ENCODE peak calls at places on chromosomes 3 and 15, in eight cellular contexts. K, S, B, J, I, W, P and C are unnamed samples. For H3K79me2, the result is how much of the 10 kb centered on the place peaks cover.

GRCh38 chr15:40054746-40055575 is 16.0 kb upstream of the SRP14 start:
- DNase-seq in K (peak), S (peak), B (no peak), J (no peak), I (no peak), W (no peak), P (no peak), C (no peak)

GRCh38 chr3:132245547-132245946 is 71.7 kb upstream of the ACP3 start:
- DNase-seq in K (peak), S (no peak), B (no peak), J (no peak), I (no peak), W (no peak), P (no peak), C (no peak)

GRCh38 chr15:37792351-37792750 is 142.1 kb upstream of the TMCO5A start:
- DNase-seq in K (no peak), S (no peak), B (no peak), J (no peak), I (no peak), W (no peak), P (no peak), C (no peak)

GRCh38 chr3:38725726-38726410 is 76.4 kb upstream of the SCN5A start:
- DNase-seq in K (peak), S (peak), B (peak), J (no peak), I (peak), W (no peak), P (no peak), C (no peak)

GRCh38 chr15:52649686-52650085 is 29.5 kb downstream of the ATOSA start:
- DNase-seq in K (peak), S (no peak), B (no peak), J (no peak), I (peak), W (no peak), P (no peak), C (no peak)

GRCh38 chr3:194397757-194398312 is 1.2 kb downstream of the GP5 start:
- DNase-seq in K (no peak), S (no peak), B (no peak), J (peak), I (peak), W (no peak), P (no peak), C (no peak)

GRCh38 chr15:61216519-61216918 is 12.6 kb downstream of the RORA start:
- DNase-seq in K (no peak), S (no peak), B (no peak), J (peak), I (no peak), W (peak), P (no peak), C (no peak)

GRCh38 chr3:64653101-64653500 is 34.7 kb downstream of the ADAMTS9 start:
- DNase-seq in K (no peak), S (no peak), B (no peak), J (no peak), I (no peak), W (no peak), P (no peak), C (no peak)

GRCh38 chr3:31929826-31930502 is 51.1 kb downstream of the OSBPL10 start:
- DNase-seq in K (no peak), S (no peak), B (no peak), J (no peak), I (no peak), W (no peak), P (no peak), C (no peak)

GRCh38 chr3:56260262-56260661 is 208.0 kb downstream of the ERC2 start:
- DNase-seq in K (no peak), S (no peak), B (no peak), J (peak), I (no peak), W (no peak), P (no peak), C (no peak)

GRCh38 chr3:46010519-46011113 is 15.0 kb upstream of the FYCO1 start:
- DNase-seq in K (no peak), S (no peak), B (no peak), J (no peak), I (no peak), W (no peak), P (no peak), C (no peak)

GRCh38 chr15:23877502-23878412 is 190.7 kb upstream of the NDN start:
- DNase-seq in K (peak), S (peak), B (peak), J (peak), I (no peak), W (peak), P (no peak), C (no peak)

GRCh38 chr3:24318668-24319287 is 175.9 kb downstream of the THRB start:
- DNase-seq in K (peak), S (peak), B (no peak), J (no peak), I (no peak), W (no peak), P (no peak), C (peak)

GRCh38 chr15:85745525-85745924 is 49.2 kb downstream of the KLHL25 start:
- DNase-seq in K (no peak), S (no peak), B (no peak), J (no peak), I (no peak), W (no peak), P (no peak), C (no peak)

GRCh38 chr3:139297588-139298311 is 46.1 kb upstream of the MRPS22 start:
- DNase-seq in K (no peak), S (no peak), B (no peak), J (no peak), I (no peak), W (no peak), P (no peak), C (no peak)

GRCh38 chr3:58824285-58824684 is 157.7 kb upstream of the FAM3D start:
- DNase-seq in K (peak), S (peak), B (peak), J (peak), I (peak), W (peak), P (peak), C (no peak)

GRCh38 chr3:13352621-13353131 is 67.4 kb downstream of the NUP210 start:
- DNase-seq in K (peak), S (no peak), B (peak), J (no peak), I (no peak), W (no peak), P (no peak), C (no peak)

GRCh38 chr3:33803894-33804526 is 5.6 kb downstream of the PDCD6IP start:
- DNase-seq in K (no peak), S (no peak), B (no peak), J (peak), I (no peak), W (peak), P (no peak), C (no peak)

GRCh38 chr15:58148120-58148519 is 9.9 kb downstream of the AQP9 start:
- DNase-seq in K (no peak), S (no peak), B (no peak), J (no peak), I (no peak), W (no peak), P (no peak), C (no peak)
- H2AFZ ChIP-seq in K (no peak), S (no peak), B (peak), J (no peak), I (no peak), W (no peak), P (no peak), C (no peak)

GRCh38 chr15:59338414-59338813 is 34.3 kb downstream of the MYO1E start:
- DNase-seq in K (no peak), S (no peak), B (no peak), J (no peak), I (no peak), W (no peak), P (no peak), C (no peak)
- H3K79me2 ChIP-seq in K (half or more), S (under half), B (under half), J (under half), I (half or more), W (half or more), P (under half), C (half or more)

GRCh38 chr3:129536806-129537205 is 6.2 kb upstream of the H1-8 start:
- DNase-seq in K (no peak), S (no peak), B (no peak), J (no peak), I (no peak), W (no peak), P (no peak), C (no peak)
- H2AFZ ChIP-seq in K (no peak), S (no peak), B (no peak), J (no peak), I (no peak), W (no peak), P (no peak), C (no peak)

GRCh38 chr3:124829175-124829818 is 57.9 kb downstream of the ITGB5 start:
- DNase-seq in K (peak), S (no peak), B (no peak), J (no peak), I (no peak), W (no peak), P (no peak), C (no peak)
- H3K79me2 ChIP-seq in K (half or more), S (under half), B (under half), J (under half), I (under half), W (under half), P (under half), C (under half)

DNA sequence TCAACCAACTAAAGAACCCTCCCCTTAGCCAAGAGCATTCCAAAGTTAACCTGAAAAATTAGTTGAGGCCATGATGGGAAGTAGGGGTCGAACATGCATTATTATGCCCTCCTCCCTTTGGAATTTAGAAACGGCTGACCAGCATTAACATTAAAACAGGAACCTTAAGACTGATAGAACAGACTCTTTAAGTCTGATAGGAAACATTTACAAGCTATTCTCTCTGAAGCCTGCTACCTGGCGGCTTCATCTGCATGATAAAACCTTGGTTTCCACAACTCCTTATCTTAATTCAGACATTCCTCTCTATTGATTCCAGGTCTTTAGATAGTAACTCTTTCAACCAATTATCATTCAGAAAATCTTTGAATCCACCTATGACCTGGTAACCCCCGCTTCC is 331.0 kb downstream of the CGGBP1 start:
- DNase-seq in K (no peak), S (no peak), B (no peak), J (peak), I (no peak), W (no peak), P (no peak), C (no peak)
- H2AFZ ChIP-seq in K (no peak), S (no peak), B (no peak), J (no peak), I (no peak), W (no peak), P (no peak), C (no peak)

GRCh38 chr15:66701422-66702034 is 508 bp upstream of the SMAD6 start:
- DNase-seq in K (peak), S (no peak), B (no peak), J (peak), I (no peak), W (no peak), P (peak), C (no peak)

GRCh38 chr15:66702035-66702769 is at the start of gene SMAD6:
- DNase-seq in K (peak), S (peak), B (peak), J (peak), I (peak), W (peak), P (peak), C (peak)

GRCh38 chr15:66703540-66703941 is 1.5 kb downstream of the SMAD6 start:
- DNase-seq in K (peak), S (peak), B (no peak), J (no peak), I (no peak), W (peak), P (no peak), C (no peak)

GRCh38 chr15:66704019-66704782 is 2.2 kb downstream of the SMAD6 start:
- DNase-seq in K (no peak), S (no peak), B (no peak), J (no peak), I (no peak), W (no peak), P (no peak), C (no peak)

GRCh38 chr15:66702770-66703539 is 919 bp downstream of the SMAD6 start:
- DNase-seq in K (peak), S (peak), B (no peak), J (no peak), I (no peak), W (peak), P (no peak), C (no peak)
- H3K79me2 ChIP-seq in K (half or more), S (under half), B (half or more), J (under half), I (under half), W (half or more), P (under half), C (under half)

DNA sequence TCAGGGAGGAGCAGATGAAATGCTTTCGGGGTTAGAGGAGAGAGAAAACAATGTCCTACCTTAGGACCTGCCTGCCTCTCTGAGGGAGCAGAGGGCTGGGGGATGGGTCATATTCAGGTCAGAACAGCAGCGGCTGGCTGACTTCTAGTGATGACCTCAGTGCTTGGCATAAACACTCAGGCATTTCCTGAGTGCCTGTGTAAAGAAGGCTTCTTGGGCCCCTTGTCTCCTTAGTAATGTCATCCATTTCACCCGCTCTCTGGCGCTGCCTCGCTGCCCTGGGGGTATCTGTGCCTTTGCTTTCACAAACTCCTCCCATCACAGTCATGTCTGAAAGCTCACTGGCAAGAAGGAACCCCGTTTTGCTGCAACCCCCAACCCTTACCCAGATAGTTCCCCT is 82.9 kb upstream of the GSK3B start:
- DNase-seq in K (peak), S (peak), B (no peak), J (peak), I (peak), W (peak), P (no peak), C (peak)
- H2AFZ ChIP-seq in K (peak), S (no peak), B (no peak), J (no peak), I (peak), W (peak), P (no peak), C (peak)

DNA sequence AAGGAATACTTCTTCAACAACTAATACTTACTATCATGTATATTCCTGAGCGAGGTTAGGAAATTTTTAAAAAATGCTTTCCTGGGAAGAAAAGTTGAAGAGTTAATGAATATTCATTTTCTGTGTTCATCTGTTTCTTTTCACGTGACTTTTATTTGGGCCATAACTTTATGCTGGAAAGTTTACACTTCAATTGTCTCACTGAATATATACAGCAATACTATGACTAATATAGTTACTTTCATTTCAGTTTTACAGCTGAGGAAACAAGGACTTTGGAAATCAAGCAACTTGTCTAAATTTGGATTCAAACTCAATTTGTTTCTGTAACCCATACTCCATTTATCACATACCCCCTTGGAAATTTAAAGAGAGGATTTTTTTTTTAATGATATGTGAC is 894.2 kb downstream of the ROBO1 start:
- DNase-seq in K (no peak), S (no peak), B (no peak), J (no peak), I (peak), W (no peak), P (no peak), C (no peak)
- H3K79me2 ChIP-seq in K (under half), S (under half), B (under half), J (under half), I (under half), W (under half), P (under half), C (under half)

GRCh38 chr3:157819415-157819814 is 286.8 kb downstream of the SHOX2 start:
- DNase-seq in K (peak), S (no peak), B (no peak), J (no peak), I (no peak), W (no peak), P (no peak), C (no peak)
- H2AFZ ChIP-seq in K (peak), S (no peak), B (no peak), J (peak), I (no peak), W (no peak), P (peak), C (no peak)

GRCh38 chr3:15805756-15806266 is 8.0 kb upstream of the ANKRD28 start:
- DNase-seq in K (peak), S (peak), B (peak), J (no peak), I (peak), W (no peak), P (no peak), C (no peak)
- H3K79me2 ChIP-seq in K (under half), S (under half), B (half or more), J (under half), I (under half), W (under half), P (half or more), C (under half)